ENCODE peak calls at places on chromosomes 13 and 19, in six cellular contexts. F is stomach; J is activated T-helper 1 cell treated with anti-CD3 and anti-CD28 coated beads, Interleukin-12 subunit alpha, Interleukin-12 subunit beta, Interleukin-2, Interleukin-4 antibody, amounts not matched to agents 30 ng/mL and 10 ng/mL and 1 ng/mL, durations not matched to agents 14 hours and 24 hours and 36 hours; U is skeletal muscle cell; H is fibroblast of the aortic adventitia; K is stimulated activated CD4-positive, alpha-beta T cell treated with anti-CD3 and anti-CD28 coated beads, TNF-alpha, amount 100 ng/mL, for 24 hours. D is an unnamed sample.

GRCh38 chr19:56174550-56174949 is 1.3 kb upstream of the GALP start:
- DNase-seq in F (no peak), J (no peak), U (no peak), H (no peak), K (no peak), D (no peak)

GRCh38 chr19:58059003-58059671 is at the start of gene ZNF135:
- DNase-seq in F (peak), J (no peak), U (peak), H (peak), K (peak), D (peak)

GRCh38 chr19:50838239-50838638 is 4.9 kb upstream of the KLK15 start:
- DNase-seq in F (no peak), J (no peak), U (no peak), H (no peak), K (no peak), D (no peak)

GRCh38 chr19:1534972-1535371 is 11.1 kb downstream of the PLK5 start:
- DNase-seq in F (no peak), J (no peak), U (no peak), H (no peak), K (no peak), D (no peak)

GRCh38 chr19:49837009-49837310 is 14.0 kb upstream of the PTOV1 start:
- DNase-seq in F (no peak), J (no peak), U (no peak), H (no peak), K (no peak), D (no peak)

GRCh38 chr13:47672982-47673670 is 327.9 kb downstream of the SUCLA2 start:
- DNase-seq in F (no peak), J (no peak), U (peak), H (peak), K (no peak), D (peak)

GRCh38 chr19:12828494-12828893 is 5.9 kb downstream of the RTBDN start:
- DNase-seq in F (peak), J (no peak), U (no peak), H (no peak), K (no peak), D (no peak)

GRCh38 chr13:89066868-89067466 is 1395.8 kb downstream of the SLITRK5 start:
- DNase-seq in F (no peak), J (no peak), U (peak), H (peak), K (no peak), D (no peak)

GRCh38 chr19:48962029-48962848 is 2.9 kb upstream of the FTL start:
- DNase-seq in F (peak), J (no peak), U (no peak), H (no peak), K (no peak), D (peak)

D was measured in GM03348.